ENCODE peak calls at places on chromosome 18, in seven cellular contexts. O is fibroblast of lung, K is GM12865, T is esophagus squamous epithelium, Z is heart left ventricle, X is heart right ventricle, F is breast epithelium. D is an unnamed sample.
A peak's percentile ranks its signal among the peaks of the same experiment; 100 is the strongest.

GRCh38 chr18:3688682-3689081 is 238.7 kb downstream of the TGIF1 start:
- DNase-seq in O (peak; percentile 85), K (no peak), T (no peak), Z (no peak), X (no peak), F (no peak), D (no peak)

GRCh38 chr18:13103366-13103765 is 112.2 kb downstream of the CEP192 start:
- DNase-seq in O (no peak), K (no peak), T (no peak), Z (no peak), X (no peak), F (no peak), D (no peak)

GRCh38 chr18:32771169-32771751 is 1.6 kb downstream of the KLHL14 start:
- DNase-seq in O (no peak), K (no peak), T (no peak), Z (no peak), X (no peak), F (no peak), D (no peak)

GRCh38 chr18:13028869-13029268 is 37.7 kb downstream of the CEP192 start:
- DNase-seq in O (no peak), K (no peak), T (no peak), Z (peak; percentile 25), X (peak; percentile 37), F (no peak), D (no peak)

GRCh38 chr18:77858331-77858730 is 608.7 kb downstream of the GALR1 start:
- DNase-seq in O (no peak), K (no peak), T (no peak), Z (no peak), X (no peak), F (no peak), D (no peak)

GRCh38 chr18:11570770-11571169 is 38.6 kb upstream of the SLC35G4 start:
- DNase-seq in O (peak; percentile 29), K (peak; percentile 19), T (no peak), Z (no peak), X (no peak), F (no peak), D (no peak)

GRCh38 chr18:57657566-57657965 is 35.9 kb upstream of the NARS1 start:
- DNase-seq in O (peak; percentile 31), K (no peak), T (no peak), Z (no peak), X (no peak), F (no peak), D (no peak)

GRCh38 chr18:31099490-31100230 is 2.6 kb downstream of the DSC2 start:
- DNase-seq in O (no peak), K (no peak), T (no peak), Z (no peak), X (no peak), F (no peak), D (no peak)

GRCh38 chr18:45505497-45506206 is 109.6 kb upstream of the SLC14A2 start:
- DNase-seq in O (peak; percentile 46), K (no peak), T (no peak), Z (peak; percentile 20), X (no peak), F (no peak), D (no peak)

GRCh38 chr18:46536215-46536874 is 120.7 kb downstream of the LOXHD1 start:
- DNase-seq in O (no peak), K (no peak), T (no peak), Z (no peak), X (no peak), F (no peak), D (no peak)

GRCh38 chr18:37565138-37565984 is at the start of gene CELF4:
- DNase-seq in O (peak; percentile 11), K (no peak), T (no peak), Z (no peak), X (no peak), F (no peak), D (no peak)

GRCh38 chr18:75216212-75216925 is 5.8 kb downstream of the TSHZ1 start:
- DNase-seq in O (no peak), K (no peak), T (no peak), Z (no peak), X (no peak), F (no peak), D (no peak)

GRCh38 chr18:34493566-34494358 is 216.3 kb upstream of the DTNA start:
- DNase-seq in O (no peak), K (peak; percentile 52), T (no peak), Z (peak; percentile 27), X (peak; percentile 18), F (peak; percentile 50), D (no peak)

GRCh38 chr18:69948919-69949537 is 1.4 kb upstream of the CD226 start:
- DNase-seq in O (peak; percentile 62), K (peak; percentile 94), T (no peak), Z (peak; percentile 37), X (peak; percentile 14), F (no peak), D (no peak)

GRCh38 chr18:34809697-34810096 is 99.6 kb downstream of the DTNA start:
- DNase-seq in O (peak; percentile 63), K (peak; percentile 24), T (no peak), Z (no peak), X (peak; percentile 29), F (no peak), D (no peak)

GRCh38 chr18:2417861-2418610 is 153.3 kb downstream of the METTL4 start:
- DNase-seq in O (no peak), K (no peak), T (no peak), Z (no peak), X (no peak), F (no peak), D (no peak)

GRCh38 chr18:58056847-58057246 is 12.8 kb downstream of the NEDD4L start:
- DNase-seq in O (no peak), K (no peak), T (no peak), Z (no peak), X (no peak), F (no peak), D (no peak)

GRCh38 chr18:28189400-28190239 is 12.7 kb upstream of the CDH2 start:
- DNase-seq in O (peak; percentile 89), K (peak; percentile 65), T (no peak), Z (no peak), X (no peak), F (no peak), D (peak; percentile 48)

GRCh38 chr18:46334200-46334553 is 230.0 kb downstream of the HAUS1 start:
- DNase-seq in O (no peak), K (no peak), T (no peak), Z (no peak), X (no peak), F (no peak), D (no peak)

GRCh38 chr18:23231340-23232021 is 96.2 kb downstream of the CABLES1 start:
- DNase-seq in O (peak; percentile 94), K (peak; percentile 98), T (peak; percentile 37), Z (peak; percentile 76), X (peak; percentile 77), F (no peak), D (no peak)
- H3K4me3 ChIP-seq in O (no peak overlapping the region), K (no peak overlapping the region), T (no peak overlapping the region), Z (peak overlapping the region; percentile 5), X (no peak overlapping the region), F (no peak overlapping the region), D (no peak overlapping the region)

DNA sequence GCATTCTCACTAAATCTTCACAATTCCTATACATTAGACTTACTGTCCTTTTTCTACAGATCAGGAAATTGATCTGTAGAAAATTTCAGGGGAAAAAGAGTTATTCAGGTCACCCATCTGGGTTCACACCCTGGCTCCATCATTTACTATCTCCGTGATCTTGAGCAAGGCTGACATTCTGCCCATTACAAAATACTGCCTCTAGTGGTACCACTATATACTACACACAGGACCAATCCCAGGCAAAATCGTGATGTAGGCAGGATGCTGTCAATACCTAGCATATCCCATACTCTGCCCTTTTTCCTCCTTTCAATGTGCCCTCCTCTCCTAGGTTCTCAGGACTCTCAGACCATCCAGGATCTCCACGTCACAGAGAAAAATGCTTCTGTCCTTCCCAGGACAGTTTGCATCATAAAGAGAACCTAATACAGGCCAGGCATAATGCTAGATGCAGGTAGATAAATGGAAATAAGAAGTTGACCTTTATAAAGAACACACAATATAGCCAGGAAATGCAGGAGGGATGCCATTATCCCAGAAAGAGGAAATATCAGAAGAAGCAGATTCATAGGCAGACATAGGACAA is 101.9 kb downstream of the CDH20 start:
- DNase-seq in O (peak; percentile 11), K (peak; percentile 22), T (no peak), Z (no peak), X (no peak), F (no peak), D (peak; percentile 2)
- TF ChIP-seq CTCF in O (peak; percentile 51), K (peak; percentile 66), T (no peak), Z (no peak), X (peak; percentile 13), F (no peak), D (peak; percentile 61)

DNA sequence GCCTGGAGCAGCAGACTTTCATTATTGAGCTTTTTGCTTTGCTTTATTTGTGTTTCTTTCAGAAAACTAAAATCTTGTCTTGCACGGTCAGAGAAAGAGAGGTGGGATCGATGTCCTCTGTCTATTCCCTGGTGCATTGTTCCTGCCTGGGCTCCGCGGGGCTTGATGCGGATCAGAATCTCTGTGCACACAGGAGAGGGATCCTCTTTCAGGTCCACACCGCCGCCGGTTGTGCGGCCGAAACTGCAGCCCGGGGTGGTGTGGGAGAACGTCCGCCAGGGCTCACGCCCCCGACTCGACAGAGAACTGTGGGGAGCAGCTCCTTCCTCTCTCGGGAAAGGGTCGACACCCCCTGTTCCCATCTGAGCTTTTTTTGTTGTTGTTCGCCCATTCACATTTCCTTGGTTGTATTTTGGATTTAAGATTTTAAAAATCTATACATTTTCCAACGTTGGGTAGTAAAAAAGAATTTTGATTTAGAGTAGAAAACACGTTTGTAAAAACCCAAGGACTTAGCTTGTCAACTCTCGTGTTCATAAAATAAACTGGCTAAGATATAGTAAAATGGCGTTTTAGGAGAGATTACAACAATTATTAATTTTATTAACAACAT is 23.6 kb upstream of the ZNF516 start:
- DNase-seq in O (peak; percentile 55), K (peak; percentile 42), T (no peak), Z (peak; percentile 59), X (peak; percentile 30), F (no peak), D (no peak)
- H3K4me3 ChIP-seq in O (peak overlapping the region; percentile 52), K (peak overlapping the region; percentile 45), T (no peak overlapping the region), Z (peak overlapping the region; percentile 56), X (peak overlapping the region; percentile 29), F (peak overlapping the region; percentile 33), D (no peak overlapping the region)

GRCh38 chr18:23317975-23318675 is 135.0 kb upstream of the RIOK3 start:
- DNase-seq in O (no peak), K (no peak), T (no peak), Z (no peak), X (no peak), F (no peak), D (no peak)

GRCh38 chr18:23316986-23317385 is 136.1 kb upstream of the RIOK3 start:
- DNase-seq in O (no peak), K (no peak), T (no peak), Z (no peak), X (no peak), F (no peak), D (no peak)

GRCh38 chr18:23314672-23315071 is 138.4 kb upstream of the RIOK3 start:
- DNase-seq in O (no peak), K (no peak), T (no peak), Z (no peak), X (no peak), F (no peak), D (no peak)

GRCh38 chr18:23311346-23312103 is 141.6 kb upstream of the RIOK3 start:
- DNase-seq in O (peak; percentile 93), K (no peak), T (peak; percentile 9), Z (peak; percentile 62), X (peak; percentile 59), F (no peak), D (no peak)

DNA sequence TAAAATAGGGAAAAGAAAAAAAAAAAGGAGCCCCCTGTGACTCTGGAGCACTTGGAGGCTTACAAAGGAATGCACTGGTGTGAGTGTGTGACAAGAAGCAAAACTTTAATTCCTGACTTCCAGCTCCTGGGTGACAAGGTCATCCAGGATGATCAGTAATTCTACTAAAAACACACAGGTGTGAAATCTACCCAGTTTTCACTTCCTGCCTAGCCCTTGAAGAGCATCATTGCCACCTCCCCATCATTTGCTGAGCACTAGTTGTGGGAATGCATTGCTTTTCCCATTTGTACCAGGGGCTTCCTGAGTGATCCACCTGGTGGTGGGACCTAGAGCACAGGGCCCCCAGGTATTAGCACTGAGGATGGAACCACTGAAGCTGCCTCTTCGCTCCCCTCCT is 139.7 kb upstream of the RIOK3 start:
- DNase-seq in O (no peak), K (peak; percentile 40), T (no peak), Z (no peak), X (no peak), F (no peak), D (no peak)
- TF ChIP-seq CTCF in O (no peak), K (no peak), T (no peak), Z (no peak), X (no peak), F (no peak), D (no peak)